ENCODE peak calls at places on chromosomes 12 and 14, in six cellular contexts. Z is fibroblast of gingiva; L is MM.1S; K is naive B cell; J is activated CD4-positive, alpha-beta T cell treated with anti-CD3 and anti-CD28 coated beads, Interleukin-2, amount 10 ng/mL, durations not matched to agents 24 days and 14 days; S is transverse colon. Q is an unnamed sample.

GRCh38 chr12:51908876-51909592 is 1.7 kb downstream of the ACVRL1 start:
- DNase-seq in L (no peak), S (no peak), K (no peak), J (no peak), Z (no peak), Q (no peak)

GRCh38 chr14:70856851-70857498 is 47.7 kb upstream of the MAP3K9 start:
- DNase-seq in Z (peak), S (no peak), K (no peak), L (no peak), J (peak), Q (no peak)

GRCh38 chr14:52590318-52590717 is 37.7 kb downstream of the GPR137C start:
- DNase-seq in K (no peak), Z (no peak), L (no peak), S (no peak), J (no peak), Q (no peak)

GRCh38 chr14:100474176-100474575 is 113.0 kb downstream of the BEGAIN start:
- DNase-seq in Z (no peak), J (no peak), S (no peak), K (no peak), L (no peak), Q (no peak)

GRCh38 chr12:127284870-127285431 is 982.0 kb upstream of the TMEM132C start:
- DNase-seq in J (no peak), S (no peak), Z (peak), K (no peak), L (no peak), Q (no peak)

GRCh38 chr14:73943083-73943482 is 6.8 kb downstream of the FAM161B start:
- DNase-seq in S (no peak), L (no peak), J (no peak), K (no peak), Z (peak), Q (peak)

GRCh38 chr14:72291908-72292688 is 359.9 kb downstream of the RGS6 start:
- DNase-seq in Z (peak), S (no peak), J (peak), L (peak), K (peak), Q (no peak)

GRCh38 chr12:116044181-116044580 is 233.3 kb downstream of the MED13L start:
- DNase-seq in Z (peak), L (no peak), J (no peak), K (no peak), S (no peak), Q (no peak)

GRCh38 chr14:100680439-100681051 is 46.1 kb upstream of the DLK1 start:
- DNase-seq in L (no peak), Z (peak), K (no peak), S (no peak), J (no peak), Q (no peak)

GRCh38 chr12:112557954-112558630 is 139.3 kb downstream of the PTPN11 start:
- DNase-seq in S (no peak), K (no peak), Z (no peak), J (no peak), L (no peak), Q (no peak)

GRCh38 chr12:6218526-6218925 is 18.3 kb downstream of the CD9 start:
- DNase-seq in Z (no peak), K (no peak), J (no peak), L (peak), S (no peak), Q (no peak)

GRCh38 chr12:87155616-87156015 is 873.6 kb downstream of the C12orf50 start:
- DNase-seq in S (no peak), J (no peak), L (no peak), K (no peak), Z (peak), Q (no peak)

GRCh38 chr14:74638970-74639369 is 26.9 kb upstream of the LTBP2 start:
- DNase-seq in L (no peak), Z (peak), S (no peak), J (no peak), K (no peak), Q (no peak)

GRCh38 chr12:15728118-15728598 is 61.0 kb downstream of the EPS8 start:
- DNase-seq in J (no peak), L (no peak), S (no peak), Z (peak), K (no peak), Q (peak)

GRCh38 chr12:65016881-65017650 is 104.0 kb downstream of the WIF1 start:
- DNase-seq in L (no peak), S (no peak), Z (no peak), K (no peak), J (no peak), Q (no peak)

GRCh38 chr14:101115652-101116051 is 212.1 kb upstream of the RTL1 start:
- DNase-seq in J (no peak), S (no peak), K (no peak), Z (no peak), L (no peak), Q (no peak)

GRCh38 chr12:84840356-84840755 is 72.2 kb downstream of the SLC6A15 start:
- DNase-seq in L (no peak), Z (no peak), K (no peak), J (no peak), S (no peak), Q (no peak)

GRCh38 chr12:6764011-6764828 is 1.9 kb upstream of the PTMS start:
- DNase-seq in K (peak), J (peak), S (peak), Z (peak), L (peak), Q (peak)

GRCh38 chr12:118853634-118854033 is 127.7 kb upstream of the SRRM4 start:
- DNase-seq in Z (no peak), S (no peak), L (no peak), J (no peak), K (no peak), Q (no peak)

GRCh38 chr12:124797321-124797720 is 66.3 kb downstream of the SCARB1 start:
- DNase-seq in S (no peak), Z (no peak), J (no peak), K (no peak), L (no peak), Q (no peak)

GRCh38 chr12:76183459-76184186 is 99.1 kb upstream of the NAP1L1 start:
- DNase-seq in Z (peak), L (no peak), S (no peak), K (no peak), J (peak), Q (no peak)

GRCh38 chr12:106284294-106285105 is 18.0 kb upstream of the TCP11L2 start:
- DNase-seq in L (no peak), J (no peak), K (no peak), S (no peak), Z (no peak), Q (no peak)

GRCh38 chr12:112112423-112113132 is 4.0 kb upstream of the NAA25 start:
- DNase-seq in L (no peak), J (no peak), S (no peak), Z (no peak), K (no peak), Q (no peak)

GRCh38 chr12:1644523-1645438 is 15.8 kb downstream of the WNT5B start:
- DNase-seq in Z (peak), K (no peak), L (no peak), S (peak), J (no peak), Q (peak)

GRCh38 chr14:28773917-28774691 is 7.5 kb downstream of the FOXG1 start:
- DNase-seq in S (no peak), Z (peak), K (no peak), J (no peak), L (no peak), Q (no peak)

GRCh38 chr14:90368946-90369721 is 27.7 kb upstream of the CALM1 start:
- DNase-seq in S (peak), J (no peak), K (peak), Z (no peak), L (no peak), Q (peak)

GRCh38 chr14:105632010-105632409 is 105.6 kb downstream of the TMEM121 start:
- DNase-seq in L (no peak), K (no peak), S (no peak), J (no peak), Z (no peak), Q (no peak)

GRCh38 chr14:64444984-64445845 is 20.1 kb upstream of the AKAP5 start:
- DNase-seq in L (peak), S (peak), K (peak), Z (peak), J (peak), Q (no peak)

GRCh38 chr12:56462565-56462964 is 5.8 kb upstream of the SPRYD4 start:
- DNase-seq in L (no peak), Z (no peak), J (no peak), K (no peak), S (no peak), Q (no peak)

GRCh38 chr12:3629082-3629830 is 123.7 kb downstream of the CRACR2A start:
- DNase-seq in J (no peak), K (no peak), Z (no peak), S (no peak), L (no peak), Q (no peak)

GRCh38 chr12:25423355-25423754 is 129.7 kb downstream of the LMNTD1 start:
- DNase-seq in J (no peak), Z (no peak), K (no peak), L (no peak), S (peak), Q (peak)

GRCh38 chr12:111407371-111408115 is 1.8 kb downstream of the SH2B3 start:
- DNase-seq in L (no peak), K (no peak), S (no peak), J (peak), Z (no peak), Q (no peak)

GRCh38 chr12:52494518-52494917 is 1.5 kb upstream of the KRT6A start:
- DNase-seq in L (no peak), S (peak), Z (peak), J (no peak), K (no peak), Q (no peak)

GRCh38 chr12:82593901-82594396 is 92.8 kb upstream of the TMTC2 start:
- DNase-seq in S (no peak), L (no peak), J (no peak), K (no peak), Z (no peak), Q (no peak)

GRCh38 chr14:104096751-104097700 is 11.5 kb downstream of the ASPG start:
- DNase-seq in L (no peak), J (no peak), K (no peak), Z (no peak), S (peak), Q (no peak)

GRCh38 chr14:70534904-70535303 is at the start of gene ADAM20:
- DNase-seq in L (no peak), J (no peak), K (no peak), Z (no peak), S (no peak), Q (no peak)

Q was measured in colonic mucosa.